ENCODE peak calls at places on chromosomes 12 and 14, in seven cellular contexts. Z is mammary epithelial cell, N is choroid plexus epithelial cell, W is cardiac fibroblast, B is uterus, Y is GM06990, T is thyroid gland. A is an unnamed sample.
A peak's percentile ranks its signal among the peaks of the same experiment; 100 is the strongest.

GRCh38 chr12:72471806-72472205 is 199.6 kb downstream of the TRHDE start:
- DNase-seq in B (no peak), Y (no peak), T (no peak), N (no peak), W (no peak), Z (no peak), A (no peak)

GRCh38 chr12:129298921-129299320 is 445.6 kb downstream of the GLT1D1 start:
- DNase-seq in B (no peak), T (no peak), Z (no peak), N (no peak), Y (no peak), W (no peak), A (no peak)

GRCh38 chr12:40819427-40820108 is 127.3 kb downstream of the CNTN1 start:
- DNase-seq in W (no peak), Y (no peak), N (no peak), Z (no peak), B (peak; percentile 19), T (no peak), A (no peak)

GRCh38 chr12:48165089-48166031 is 8.0 kb upstream of the ASB8 start:
- DNase-seq in N (peak; percentile 81), T (no peak), Y (no peak), B (no peak), W (peak; percentile 74), Z (peak; percentile 27), A (peak; percentile 42)

GRCh38 chr12:71686658-71687025 is 760 bp downstream of the TMEM19 start:
- DNase-seq in B (no peak), W (peak; percentile 51), Z (peak; percentile 33), T (no peak), Y (peak; percentile 18), N (peak; percentile 21), A (no peak)

GRCh38 chr12:118354903-118355302 is 17.8 kb downstream of the TAOK3 start:
- DNase-seq in B (no peak), Y (peak; percentile 38), T (no peak), Z (peak; percentile 30), W (peak; percentile 71), N (no peak), A (no peak)

GRCh38 chr12:113097716-113098427 is 37.7 kb downstream of the RASAL1 start:
- DNase-seq in Z (no peak), Y (no peak), B (peak; percentile 20), T (peak; percentile 49), N (peak; percentile 23), W (peak; percentile 18), A (no peak)

GRCh38 chr12:112159146-112159541 is 33.8 kb downstream of the TRAFD1 start:
- DNase-seq in T (no peak), B (no peak), Z (no peak), W (no peak), Y (no peak), N (no peak), A (no peak)

GRCh38 chr12:73902270-73902669 is 635.4 kb upstream of the ATXN7L3B start:
- DNase-seq in Z (no peak), N (no peak), Y (no peak), W (no peak), T (no peak), B (no peak), A (no peak)

GRCh38 chr12:97837401-97837800 is 374.8 kb downstream of the RMST start:
- DNase-seq in N (peak; percentile 12), W (peak; percentile 24), Z (peak; percentile 76), Y (no peak), B (no peak), T (peak; percentile 26), A (no peak)

GRCh38 chr12:42091769-42092168 is 52.9 kb downstream of the GXYLT1 start:
- DNase-seq in B (no peak), N (no peak), T (no peak), Z (peak; percentile 1), Y (no peak), W (no peak), A (no peak)

GRCh38 chr14:51677738-51678137 is 26.0 kb downstream of the FRMD6 start:
- DNase-seq in Y (no peak), N (no peak), Z (no peak), B (no peak), T (no peak), W (no peak), A (no peak)

GRCh38 chr14:55773984-55774581 is 194.1 kb downstream of the KTN1 start:
- DNase-seq in W (no peak), B (no peak), Y (no peak), T (no peak), N (no peak), Z (no peak), A (no peak)

GRCh38 chr12:130357729-130358330 is 20.1 kb downstream of the PIWIL1 start:
- DNase-seq in N (no peak), Y (no peak), T (no peak), B (no peak), W (no peak), Z (no peak), A (no peak)

GRCh38 chr12:92338102-92338501 is 192.5 kb upstream of the BTG1 start:
- DNase-seq in N (no peak), Y (no peak), B (no peak), Z (no peak), T (no peak), W (no peak), A (no peak)

GRCh38 chr14:61839452-61839851 is 77.2 kb downstream of the SNAPC1 start:
- DNase-seq in N (peak; percentile 40), T (no peak), Z (no peak), W (peak; percentile 82), B (no peak), Y (no peak), A (no peak)

GRCh38 chr14:60981626-60982455 is 796 bp downstream of the SLC38A6 start:
- DNase-seq in B (no peak), W (peak; percentile 81), T (no peak), Z (peak; percentile 70), Y (peak; percentile 7), N (peak; percentile 83), A (no peak)

GRCh38 chr14:49173765-49174373 is 412.3 kb downstream of the RPS29 start:
- DNase-seq in T (peak; percentile 73), N (peak; percentile 70), W (peak; percentile 82), Z (peak; percentile 43), B (no peak), Y (peak; percentile 12), A (peak; percentile 30)

GRCh38 chr14:51520087-51520486 is 131.6 kb upstream of the FRMD6 start:
- DNase-seq in N (peak; percentile 29), Z (peak; percentile 63), Y (no peak), B (no peak), T (no peak), W (peak; percentile 61), A (no peak)

GRCh38 chr14:101466456-101467180 is 94.7 kb upstream of the DIO3 start:
- DNase-seq in Z (no peak), N (no peak), T (no peak), Y (no peak), B (no peak), W (no peak), A (no peak)

GRCh38 chr14:89890589-89890988 is 63.9 kb downstream of the EFCAB11 start:
- DNase-seq in T (no peak), N (no peak), Z (no peak), B (no peak), W (no peak), Y (no peak), A (no peak)

DNA sequence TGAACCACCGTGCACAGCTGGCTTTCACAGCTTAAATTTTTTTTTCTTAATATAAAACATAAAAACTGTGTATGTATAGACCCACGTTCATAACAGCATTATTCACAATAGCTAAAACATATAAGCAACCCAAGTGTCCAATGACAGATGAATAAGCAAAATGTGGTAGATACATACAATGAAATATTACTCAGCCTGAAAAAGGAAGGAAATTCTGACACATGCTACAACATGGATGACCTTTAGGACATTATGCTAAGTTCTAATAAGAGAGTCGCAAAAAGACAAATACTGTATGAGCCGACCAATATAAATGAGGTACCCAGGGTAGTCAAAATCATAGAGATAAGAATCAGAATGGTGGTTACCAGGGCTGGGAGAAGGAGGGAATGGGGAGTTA is 13.8 kb upstream of the YY1 start:
- DNase-seq in T (no peak), Z (no peak), Y (no peak), N (no peak), B (no peak), W (no peak), A (no peak)
- H3K4me3 ChIP-seq in T (no peak overlapping the region), Z (no peak overlapping the region), Y (no peak overlapping the region), N (no peak overlapping the region), B (no peak overlapping the region), W (no peak overlapping the region), A (no peak overlapping the region)

GRCh38 chr12:131947482-131948027 is 2.2 kb upstream of the EP400 start:
- DNase-seq in W (no peak), Z (no peak), N (no peak), Y (no peak), B (no peak), T (no peak), A (no peak)
- TF ChIP-seq CTCF in W (no peak), Z (no peak), N (no peak), Y (no peak), B (no peak), T (no peak), A (no peak)

DNA sequence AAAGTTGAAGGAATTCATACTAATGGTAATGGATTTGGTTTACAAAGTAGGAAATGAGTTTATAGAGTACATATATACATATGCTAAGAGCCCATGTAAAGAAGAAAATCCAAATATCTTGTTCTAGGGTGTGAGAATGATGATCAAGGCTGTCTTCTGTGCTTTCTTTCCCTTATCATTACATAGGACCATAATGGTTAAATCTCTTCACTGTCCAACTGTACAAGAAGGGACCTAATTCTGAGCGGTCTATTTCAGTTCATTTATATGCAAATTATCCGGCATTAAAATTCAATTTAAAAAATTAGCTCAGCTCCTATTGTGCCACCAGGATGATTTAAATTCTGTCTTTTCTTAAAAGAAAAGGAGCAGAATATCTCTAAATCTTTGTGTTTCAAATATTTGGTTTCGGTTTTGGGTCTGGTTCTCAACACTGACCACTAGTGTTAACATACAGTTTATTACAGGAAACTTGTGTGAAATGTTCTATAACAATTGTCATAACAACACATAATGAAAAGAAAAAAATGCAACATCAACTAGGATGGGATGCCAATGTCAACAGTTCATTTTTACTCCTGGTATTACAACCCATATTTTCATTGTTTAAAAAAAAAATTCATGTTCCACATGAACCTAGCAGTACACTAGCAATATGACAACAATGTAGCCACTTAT is 16.8 kb downstream of the OR4K1 start:
- DNase-seq in B (no peak), T (no peak), Z (no peak), N (no peak), W (peak; percentile 6), Y (no peak), A (no peak)
- H3K4me3 ChIP-seq in B (no peak overlapping the region), T (no peak overlapping the region), Z (no peak overlapping the region), N (no peak overlapping the region), W (no peak overlapping the region), Y (no peak overlapping the region), A (no peak overlapping the region)

DNA sequence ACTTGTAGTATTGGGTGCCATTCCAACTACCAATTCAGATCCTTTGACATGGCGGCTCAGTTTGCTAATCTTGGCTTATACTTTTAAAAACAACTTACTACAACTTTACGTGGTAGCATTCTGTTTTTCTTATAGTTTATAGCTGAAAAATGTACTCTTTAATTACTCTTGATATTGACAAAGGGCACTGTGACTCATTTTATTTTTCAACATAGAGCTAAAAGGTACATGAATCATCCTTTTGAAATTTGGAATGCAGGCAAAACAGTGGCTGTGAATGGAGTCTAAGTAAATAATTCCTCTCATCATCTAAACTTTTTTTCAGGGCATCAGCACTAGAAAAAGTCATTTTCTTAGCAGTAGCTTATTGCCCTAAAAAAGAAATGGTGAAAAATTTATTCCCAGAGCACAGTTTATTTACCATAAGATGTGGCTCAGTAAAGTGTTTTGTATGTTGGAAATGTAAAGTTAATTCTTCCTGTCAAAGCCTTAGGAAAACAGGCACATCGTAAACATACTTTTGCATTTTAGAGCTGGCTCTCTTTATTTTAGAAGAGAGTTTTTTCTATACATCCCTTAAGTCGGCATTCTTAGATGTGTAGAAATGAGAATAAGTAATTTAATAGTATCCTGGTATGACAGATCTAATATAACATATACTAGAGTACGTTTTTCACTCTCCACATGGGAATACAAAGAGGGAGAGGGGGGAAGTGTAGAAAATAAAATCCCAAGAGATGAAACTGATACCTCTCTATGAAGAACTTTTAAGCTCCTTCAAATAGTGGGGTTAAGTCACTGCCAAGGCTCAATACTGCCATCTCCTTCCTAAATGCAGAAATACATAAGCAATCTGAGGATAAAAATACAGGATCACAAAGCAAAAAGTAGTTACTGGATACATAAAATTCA is 55.2 kb downstream of the SLC25A21 start:
- DNase-seq in Y (no peak), Z (peak; percentile 68), W (peak; percentile 90), N (peak; percentile 91), B (no peak), T (no peak), A (no peak)
- TF ChIP-seq CTCF in Y (no peak), Z (peak; percentile 70), W (peak; percentile 71), N (peak; percentile 78), B (no peak), T (no peak), A (no peak)

A was measured in GM12864.